ENCODE peak calls at places on chromosomes 11 and 22, in five cellular contexts. N is heart left ventricle, B is fibroblast of lung, Y is colonic mucosa, G is A549. V is an unnamed sample.

GRCh38 chr11:14585438-14585837 is 58.2 kb upstream of the PDE3B start:
- DNase-seq in B (no peak), N (no peak), G (no peak), Y (no peak), V (no peak)

GRCh38 chr11:110573411-110573810 is 138.8 kb downstream of the ARHGAP20 start:
- DNase-seq in N (no peak), B (no peak), Y (no peak), G (no peak), V (no peak)

GRCh38 chr22:32281092-32281491 is 25.9 kb upstream of the SLC5A4 start:
- DNase-seq in B (peak; percentile 70), G (peak; percentile 1), N (no peak), Y (no peak), V (no peak)

GRCh38 chr22:48840112-48840949 is 987.3 kb downstream of the BRD1 start:
- DNase-seq in Y (no peak), N (no peak), G (no peak), B (no peak), V (no peak)

GRCh38 chr22:43110927-43111623 is 525 bp downstream of the BIK start:
- DNase-seq in N (no peak), Y (peak; percentile 50), B (no peak), G (no peak), V (peak; percentile 72)

GRCh38 chr11:131845255-131845654 is 474.8 kb downstream of the NTM start:
- DNase-seq in Y (no peak), B (no peak), G (no peak), N (no peak), V (no peak)

GRCh38 chr11:44464741-44465140 is 100.7 kb upstream of the CD82 start:
- DNase-seq in B (no peak), N (no peak), Y (no peak), G (peak; percentile 45), V (no peak)

GRCh38 chr11:69922596-69923111 is 103.4 kb upstream of the FGF3 start:
- DNase-seq in Y (no peak), N (no peak), B (no peak), G (no peak), V (no peak)

GRCh38 chr11:9748361-9748970 is 84.6 kb downstream of the SWAP70 start:
- DNase-seq in G (peak; percentile 85), N (peak; percentile 53), B (peak; percentile 76), Y (peak; percentile 55), V (peak; percentile 83)

GRCh38 chr11:63558459-63559157 is 4.6 kb downstream of the PLAAT2 start:
- DNase-seq in N (no peak), G (no peak), Y (peak; percentile 19), B (no peak), V (peak; percentile 34)

GRCh38 chr11:35418847-35419712 is at the start of gene SLC1A2:
- DNase-seq in G (peak; percentile 20), B (peak; percentile 23), Y (no peak), N (peak; percentile 27), V (no peak)

GRCh38 chr11:44269369-44270351 is 40.3 kb downstream of the ALX4 start:
- DNase-seq in Y (no peak), B (peak; percentile 45), G (no peak), N (no peak), V (no peak)

GRCh38 chr11:66076561-66076960 is 6.5 kb downstream of the PACS1 start:
- DNase-seq in B (peak; percentile 36), Y (no peak), G (no peak), N (no peak), V (no peak)

GRCh38 chr11:46106530-46107407 is 14.5 kb downstream of the PHF21A start:
- DNase-seq in B (peak; percentile 25), N (no peak), Y (no peak), G (no peak), V (no peak)

GRCh38 chr11:113401718-113402117 is 14.1 kb downstream of the ANKK1 start:
- DNase-seq in Y (peak; percentile 65), G (peak; percentile 51), B (no peak), N (peak; percentile 81), V (no peak)

GRCh38 chr11:21415566-21415965 is 746.2 kb downstream of the NELL1 start:
- DNase-seq in N (no peak), Y (no peak), G (no peak), B (no peak), V (no peak)

GRCh38 chr11:115678942-115679341 is 174.7 kb upstream of the CADM1 start:
- DNase-seq in Y (peak; percentile 60), G (peak; percentile 52), B (no peak), N (no peak), V (no peak)

GRCh38 chr11:44417756-44418437 is 108.0 kb upstream of the ALX4 start:
- DNase-seq in B (no peak), G (peak; percentile 50), N (no peak), Y (no peak), V (no peak)

GRCh38 chr11:109967121-109967520 is 126.1 kb upstream of the ZC3H12C start:
- DNase-seq in G (no peak), B (no peak), N (no peak), Y (no peak), V (no peak)

GRCh38 chr22:30044369-30044768 is 35.9 kb upstream of the HORMAD2 start:
- DNase-seq in Y (peak; percentile 72), G (no peak), N (no peak), B (peak; percentile 99), V (peak; percentile 72)

GRCh38 chr11:120834686-120835225 is 189.1 kb upstream of the TBCEL start:
- DNase-seq in Y (no peak), N (no peak), B (no peak), G (no peak), V (no peak)

GRCh38 chr11:72232260-72233055 is 7.9 kb downstream of the INPPL1 start:
- DNase-seq in G (no peak), N (no peak), B (no peak), Y (no peak), V (no peak)

DNA sequence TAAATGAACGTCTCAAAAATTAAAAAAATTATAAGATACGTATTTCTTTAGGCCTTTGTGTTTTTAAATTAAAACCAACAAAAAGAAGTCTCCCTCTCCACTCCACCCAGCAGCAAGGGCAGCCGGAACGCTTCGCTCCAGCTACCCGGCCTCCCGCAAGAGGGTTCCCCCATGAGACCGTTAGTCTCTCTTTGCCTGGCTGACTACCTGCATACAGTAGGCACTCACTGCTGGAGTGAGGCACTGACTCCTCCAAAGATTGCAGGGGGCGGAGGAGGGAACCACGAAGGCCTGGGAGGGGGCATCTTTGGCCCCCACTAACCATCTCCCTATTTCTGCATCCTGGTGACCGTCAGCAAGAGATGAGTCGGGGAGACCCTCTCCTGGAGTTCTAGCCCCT is 10.1 kb downstream of the CBX6 start:
- DNase-seq in N (no peak), Y (no peak), G (no peak), B (no peak), V (no peak)
- H3K4me1 ChIP-seq in N (peaks cover 22% of the 10 kb centered on the region), Y (peaks cover 3% of the 10 kb centered on the region), G (no peaks in the 10 kb centered on the region), B (no peaks in the 10 kb centered on the region), V (peaks cover 5% of the 10 kb centered on the region)

DNA sequence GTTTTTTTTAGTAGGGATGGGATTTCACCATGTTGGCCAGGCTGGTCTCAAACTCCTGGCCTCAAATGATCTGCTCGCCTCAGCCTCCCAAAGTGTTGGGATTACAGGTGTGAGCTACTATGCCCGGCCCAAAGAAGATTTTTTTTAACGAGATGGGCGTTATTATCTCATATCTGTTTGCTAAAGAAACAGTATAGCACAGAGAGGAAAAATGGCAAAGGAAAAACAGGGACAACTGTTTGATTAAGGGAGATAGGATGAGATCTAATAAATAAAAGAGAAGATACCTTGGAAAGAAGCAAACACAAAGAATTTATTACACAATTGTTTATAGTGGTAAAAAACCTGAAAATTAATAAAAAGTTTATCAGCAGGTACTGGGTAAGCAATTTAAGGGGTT is 10.4 kb upstream of the CEP295 start:
- DNase-seq in N (no peak), Y (no peak), B (no peak), G (no peak), V (no peak)
- TF ChIP-seq CTCF in N (no peak), Y (no peak), B (no peak), G (no peak), V (no peak)

GRCh38 chr22:27669798-27670599 is 131.6 kb downstream of the MN1 start:
- DNase-seq in Y (no peak), N (no peak), G (peak; percentile 35), B (peak; percentile 33), V (no peak)

GRCh38 chr22:27672721-27673387 is 128.7 kb downstream of the MN1 start:
- DNase-seq in Y (no peak), G (no peak), B (no peak), N (no peak), V (no peak)

GRCh38 chr22:27671413-27671721 is 130.2 kb downstream of the MN1 start:
- DNase-seq in B (no peak), N (no peak), G (no peak), Y (no peak), V (no peak)

GRCh38 chr22:27668828-27669797 is 132.4 kb downstream of the MN1 start:
- DNase-seq in B (peak; percentile 70), Y (peak; percentile 38), G (peak; percentile 87), N (peak; percentile 90), V (no peak)

GRCh38 chr22:27670701-27671412 is 130.7 kb downstream of the MN1 start:
- DNase-seq in G (no peak), B (no peak), Y (no peak), N (peak; percentile 85), V (no peak)
- H3K27ac ChIP-seq in G (peak overlapping the region; percentile 59), B (no peak overlapping the region), Y (no peak overlapping the region), N (peak overlapping the region; percentile 84), V (peak overlapping the region; percentile 74)

GRCh38 chr22:46077669-46078099 is 72.6 kb upstream of the PPARA start:
- DNase-seq in B (peak; percentile 66), N (no peak), Y (no peak), G (no peak), V (no peak)
- H3K4me1 ChIP-seq in B (peaks cover 11% of the 10 kb centered on the region), N (peaks cover 70% of the 10 kb centered on the region), Y (peaks cover 38% of the 10 kb centered on the region), G (peaks cover 31% of the 10 kb centered on the region), V (peaks cover 74% of the 10 kb centered on the region)

DNA sequence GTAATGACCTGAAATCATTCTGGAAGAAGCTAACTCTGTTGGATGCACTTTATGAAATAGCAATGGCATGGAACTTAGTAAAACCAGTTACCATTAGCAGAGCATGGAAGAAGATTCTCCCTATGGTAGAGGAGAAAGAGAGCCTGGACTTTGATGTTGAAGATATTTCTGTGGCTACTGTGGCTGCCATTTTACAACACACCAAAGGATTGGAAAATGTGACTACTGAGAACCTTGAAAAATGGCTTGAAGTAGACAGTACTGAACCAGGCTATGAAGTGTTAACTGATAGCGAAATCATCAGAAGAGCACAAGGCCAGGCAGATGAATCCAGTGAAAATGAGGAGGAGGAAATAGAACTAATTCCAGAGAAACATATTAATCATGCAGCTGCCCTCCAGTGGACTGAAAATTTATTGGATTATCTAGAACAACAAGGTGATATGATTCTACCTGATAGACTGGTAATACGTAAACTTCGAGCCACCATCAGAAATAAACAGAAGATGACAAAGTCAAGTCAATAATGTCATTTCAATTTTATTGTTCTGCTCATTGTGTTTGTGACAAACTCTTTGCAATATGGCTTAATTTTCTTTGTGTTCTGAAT is 2.0 kb downstream of the JRKL start:
- DNase-seq in B (no peak), G (peak; percentile 3), Y (no peak), N (no peak), V (no peak)
- TF ChIP-seq CTCF in B (no peak), G (no peak), Y (no peak), N (no peak), V (peak; percentile 12)

GRCh38 chr22:35746946-35747703 is 29.5 kb downstream of the APOL5 start:
- DNase-seq in G (no peak), N (no peak), Y (no peak), B (peak; percentile 60), V (no peak)
- H3K27ac ChIP-seq in G (no peak overlapping the region), N (peak overlapping the region; percentile 25), Y (no peak overlapping the region), B (no peak overlapping the region), V (no peak overlapping the region)